ENCODE peak calls at places on chromosomes 3 and 15, in seven cellular contexts. J, R, M, D, L, N and W are unnamed samples.

GRCh38 chr3:88059380-88060160 is 515 bp downstream of the ZNF654 start:
- DNase-seq in J (peak), R (peak), M (no peak), D (no peak), L (no peak), N (no peak), W (peak)

GRCh38 chr15:37877851-37878577 is 56.4 kb upstream of the TMCO5A start:
- DNase-seq in J (no peak), R (no peak), M (peak), D (peak), L (peak), N (peak), W (no peak)

GRCh38 chr3:27681249-27681748 is 40.8 kb downstream of the EOMES start:
- DNase-seq in J (peak), R (no peak), M (peak), D (peak), L (peak), N (peak), W (no peak)

GRCh38 chr15:57395292-57395691 is 19.0 kb downstream of the CGNL1 start:
- DNase-seq in J (no peak), R (no peak), M (peak), D (peak), L (peak), N (peak), W (no peak)

GRCh38 chr3:159586587-159587202 is 401.9 kb upstream of the IL12A start:
- DNase-seq in J (peak), R (no peak), M (peak), D (peak), L (peak), N (peak), W (no peak)

GRCh38 chr15:94168250-94168649 is 63.1 kb upstream of the MCTP2 start:
- DNase-seq in J (peak), R (no peak), M (no peak), D (peak), L (no peak), N (no peak), W (no peak)

GRCh38 chr15:80730395-80730794 is 35.3 kb downstream of the ABHD17C start:
- DNase-seq in J (no peak), R (no peak), M (no peak), D (no peak), L (no peak), N (no peak), W (no peak)

GRCh38 chr15:99283739-99284138 is 32.5 kb downstream of the LRRC28 start:
- DNase-seq in J (no peak), R (no peak), M (peak), D (no peak), L (no peak), N (no peak), W (no peak)

GRCh38 chr3:69442771-69443197 is 56.9 kb upstream of the FRMD4B start:
- DNase-seq in J (no peak), R (no peak), M (no peak), D (no peak), L (no peak), N (no peak), W (no peak)

GRCh38 chr15:77940548-77940947 is 137.0 kb downstream of the TBC1D2B start:
- DNase-seq in J (no peak), R (no peak), M (no peak), D (no peak), L (no peak), N (no peak), W (no peak)

GRCh38 chr15:39869251-39869650 is 50.8 kb downstream of the GPR176 start:
- DNase-seq in J (no peak), R (no peak), M (no peak), D (no peak), L (no peak), N (no peak), W (no peak)

GRCh38 chr15:62164500-62165028 is 521 bp downstream of the C2CD4B start:
- DNase-seq in J (peak), R (no peak), M (no peak), D (no peak), L (peak), N (no peak), W (no peak)

GRCh38 chr3:139797724-139798343 is 120.1 kb upstream of the NMNAT3 start:
- DNase-seq in J (peak), R (no peak), M (peak), D (peak), L (peak), N (no peak), W (no peak)

GRCh38 chr3:178916223-178916622 is 155.4 kb downstream of the ZMAT3 start:
- DNase-seq in J (no peak), R (no peak), M (no peak), D (no peak), L (no peak), N (no peak), W (no peak)

GRCh38 chr3:186609247-186609868 is 3.5 kb upstream of the AHSG start:
- DNase-seq in J (peak), R (no peak), M (no peak), D (peak), L (peak), N (no peak), W (no peak)

GRCh38 chr3:41447701-41448100 is 248.4 kb downstream of the CTNNB1 start:
- DNase-seq in J (no peak), R (no peak), M (no peak), D (no peak), L (no peak), N (no peak), W (no peak)

GRCh38 chr3:4574426-4574965 is 81.3 kb downstream of the ITPR1 start:
- DNase-seq in J (no peak), R (no peak), M (no peak), D (no peak), L (no peak), N (no peak), W (no peak)

GRCh38 chr3:38112378-38112761 is 24.6 kb downstream of the ACAA1 start:
- DNase-seq in J (no peak), R (no peak), M (no peak), D (no peak), L (no peak), N (no peak), W (peak)

GRCh38 chr3:143951351-143951971 is 20.2 kb upstream of the DIPK2A start:
- DNase-seq in J (peak), R (no peak), M (peak), D (peak), L (peak), N (no peak), W (no peak)

GRCh38 chr15:101022876-101023275 is 103.7 kb downstream of the LRRK1 start:
- DNase-seq in J (no peak), R (no peak), M (no peak), D (no peak), L (no peak), N (no peak), W (no peak)

GRCh38 chr3:113245775-113246174 is 34.4 kb downstream of the BOC start:
- DNase-seq in J (no peak), R (no peak), M (peak), D (no peak), L (peak), N (no peak), W (no peak)

GRCh38 chr3:158794936-158795518 is 6.8 kb upstream of the MFSD1 start:
- DNase-seq in J (peak), R (no peak), M (peak), D (peak), L (peak), N (no peak), W (no peak)

GRCh38 chr15:85772668-85773067 is 22.1 kb downstream of the KLHL25 start:
- DNase-seq in J (no peak), R (no peak), M (no peak), D (peak), L (no peak), N (no peak), W (no peak)

GRCh38 chr3:40170395-40170794 is 139.1 kb upstream of the EIF1B start:
- DNase-seq in J (no peak), R (no peak), M (no peak), D (no peak), L (no peak), N (no peak), W (no peak)

GRCh38 chr3:184773341-184774186 is 38.4 kb upstream of the VPS8 start:
- DNase-seq in J (no peak), R (no peak), M (no peak), D (no peak), L (no peak), N (no peak), W (no peak)

GRCh38 chr3:128917291-128917690 is 37.9 kb downstream of the ACAD9 start:
- DNase-seq in J (no peak), R (no peak), M (no peak), D (no peak), L (peak), N (no peak), W (no peak)

GRCh38 chr3:128910006-128910405 is 30.6 kb downstream of the ACAD9 start:
- DNase-seq in J (no peak), R (no peak), M (no peak), D (no peak), L (no peak), N (no peak), W (no peak)

GRCh38 chr3:128919988-128920387 is 40.6 kb downstream of the ACAD9 start:
- DNase-seq in J (no peak), R (no peak), M (no peak), D (no peak), L (no peak), N (no peak), W (no peak)

GRCh38 chr3:128911911-128912310 is 32.5 kb downstream of the ACAD9 start:
- DNase-seq in J (no peak), R (no peak), M (no peak), D (no peak), L (no peak), N (no peak), W (no peak)

GRCh38 chr3:128914966-128915645 is 35.7 kb downstream of the ACAD9 start:
- DNase-seq in J (no peak), R (no peak), M (no peak), D (no peak), L (no peak), N (no peak), W (no peak)
- TF ChIP-seq CTCF in J (no peak), R (no peak), M (no peak), D (no peak), L (no peak), N (no peak), W (no peak)

DNA sequence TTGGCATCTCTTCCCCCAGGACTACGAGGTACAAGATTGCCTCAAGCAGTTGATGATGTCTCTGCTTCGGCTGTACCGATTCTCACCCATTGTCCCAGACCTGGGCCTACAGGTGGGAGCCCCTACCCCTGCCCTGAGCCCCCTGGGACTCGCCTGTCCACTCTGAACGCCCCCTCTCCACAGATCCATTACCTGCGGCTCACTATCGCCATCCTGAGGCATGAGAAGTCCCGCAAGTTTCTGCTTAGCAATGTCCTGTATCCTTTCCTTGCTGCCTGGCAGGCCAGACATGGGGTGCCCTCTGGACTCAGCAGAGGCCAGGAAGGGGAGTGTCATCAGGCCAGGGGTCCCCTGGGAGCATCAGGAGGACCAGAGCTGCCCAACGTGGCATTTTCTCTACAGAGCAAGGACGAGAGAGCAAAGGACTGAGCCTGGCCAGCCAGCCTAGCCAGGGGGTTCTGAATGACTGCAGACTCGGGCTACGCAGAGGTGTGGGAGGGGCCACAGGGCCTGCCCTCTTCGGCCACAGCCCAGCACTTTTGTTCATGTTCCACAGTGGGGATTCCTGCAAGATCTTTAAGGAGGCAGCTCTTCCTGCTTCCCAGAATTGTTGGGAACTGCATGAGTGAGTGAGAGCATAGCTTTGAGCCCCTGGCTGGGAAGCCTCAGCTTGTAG is 11.2 kb downstream of the RNF123 start:
- DNase-seq in J (no peak), R (no peak), M (no peak), D (no peak), L (no peak), N (no peak), W (no peak)
- TF ChIP-seq CTCF in J (no peak), R (no peak), M (no peak), D (peak), L (peak), N (peak), W (no peak)

GRCh38 chr3:12829886-12830784 is 11.2 kb downstream of the RPL32 start:
- DNase-seq in J (no peak), R (no peak), M (no peak), D (peak), L (no peak), N (no peak), W (no peak)
- TF ChIP-seq CTCF in J (no peak), R (no peak), M (peak), D (no peak), L (no peak), N (no peak), W (no peak)

DNA sequence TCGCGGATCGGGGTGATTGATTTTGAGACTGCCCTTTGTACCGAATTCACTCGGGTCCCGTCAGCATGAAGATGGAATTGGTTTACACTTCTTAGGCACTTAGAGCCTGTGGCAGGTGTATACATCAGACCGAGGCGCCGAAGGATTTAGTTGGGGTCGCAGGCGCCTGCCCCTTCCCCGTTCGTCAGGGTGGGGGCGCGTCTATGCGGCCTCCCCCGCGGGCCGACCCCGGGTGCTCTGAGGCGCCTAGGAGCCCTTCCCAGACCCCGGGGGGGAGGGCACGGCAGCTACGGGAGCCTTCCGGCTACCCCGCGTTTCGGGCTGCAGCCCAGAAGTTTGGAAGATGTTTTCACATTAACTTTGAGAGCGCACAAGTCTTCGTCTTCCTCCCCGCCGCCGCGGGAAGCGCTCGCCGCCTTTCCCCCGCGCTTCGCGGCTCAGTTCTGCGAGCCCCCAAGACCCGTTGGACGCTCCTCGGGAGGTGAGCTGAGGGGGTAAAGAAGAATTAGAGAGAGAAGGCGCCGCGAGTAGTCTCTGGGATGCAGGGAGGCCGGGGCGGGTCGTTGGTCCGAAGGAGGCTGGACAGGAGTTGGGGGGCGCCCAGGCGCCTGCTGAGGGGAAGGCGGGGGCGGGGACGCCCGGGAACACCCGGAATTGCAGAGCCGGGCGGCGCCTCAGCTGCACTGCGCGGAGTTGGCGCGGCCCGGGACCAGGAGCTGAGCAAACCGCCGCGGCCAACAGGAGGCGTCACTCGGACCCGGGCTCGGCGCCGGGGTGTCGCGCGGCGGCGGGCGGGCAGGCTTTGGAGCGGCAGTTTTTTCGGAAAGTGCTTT is 737 bp downstream of the TIPARP start:
- DNase-seq in J (peak), R (peak), M (peak), D (peak), L (peak), N (no peak), W (peak)
- TF ChIP-seq CTCF in J (peak), R (peak), M (no peak), D (peak), L (peak), N (peak), W (no peak)

DNA sequence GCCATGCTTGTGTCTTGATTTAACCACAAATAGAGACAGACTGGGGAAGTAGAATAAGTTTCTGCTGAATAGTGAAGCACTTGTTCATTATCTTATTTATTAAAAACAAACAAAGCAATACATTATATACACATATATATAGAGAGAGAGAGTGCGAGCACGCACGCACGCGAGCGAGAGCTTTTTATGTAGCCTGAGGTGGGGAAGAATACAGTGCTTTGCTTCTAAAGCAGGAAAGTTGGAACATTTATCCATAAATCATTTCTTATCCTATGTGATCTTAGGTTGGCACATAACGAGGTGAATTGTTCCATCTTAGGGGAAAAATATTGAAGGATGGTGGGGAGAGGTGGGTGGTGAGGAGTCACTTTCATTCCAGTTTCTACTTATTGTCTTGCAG is 109.9 kb downstream of the ATG7 start:
- DNase-seq in J (no peak), R (no peak), M (no peak), D (no peak), L (no peak), N (no peak), W (no peak)
- TF ChIP-seq CTCF in J (no peak), R (no peak), M (no peak), D (no peak), L (no peak), N (no peak), W (no peak)

GRCh38 chr15:47586653-47587224 is 130.6 kb upstream of the SEMA6D start:
- DNase-seq in J (no peak), R (no peak), M (no peak), D (peak), L (peak), N (no peak), W (no peak)

GRCh38 chr15:47587938-47588817 is 129.1 kb upstream of the SEMA6D start:
- DNase-seq in J (no peak), R (no peak), M (no peak), D (no peak), L (peak), N (no peak), W (no peak)

GRCh38 chr15:47588968-47589367 is 128.3 kb upstream of the SEMA6D start:
- DNase-seq in J (no peak), R (no peak), M (no peak), D (no peak), L (no peak), N (no peak), W (no peak)
- TF ChIP-seq CTCF in J (no peak), R (no peak), M (peak), D (no peak), L (no peak), N (no peak), W (no peak)